ENCODE peak calls at places on chromosomes 12 and 14, in nine cellular contexts. I is astrocyte of the cerebellum, R is psoas muscle, S is sigmoid colon, E is right atrium auricular region, W is HAP-1, B is tibial nerve, J is esophagus squamous epithelium, P is IMR-90. C is an unnamed sample.

GRCh38 chr12:57152408-57153038 is 5.1 kb upstream of the LRP1-AS start:
- DNase-seq in R (no peak), S (peak; percentile 89), E (no peak), I (peak; percentile 63), B (peak; percentile 78), J (no peak), P (peak; percentile 54), W (no peak), C (peak; percentile 79)

GRCh38 chr12:5614206-5614605 is 182.3 kb downstream of the NTF3 start:
- DNase-seq in J (no peak), B (no peak), I (no peak), S (no peak), R (no peak), W (no peak), P (peak; percentile 4), E (no peak), C (no peak)

GRCh38 chr14:54778618-54779017 is 124.0 kb downstream of the GCH1 start:
- DNase-seq in W (no peak), R (no peak), B (no peak), P (no peak), E (no peak), J (no peak), S (peak; percentile 60), I (no peak), C (no peak)

GRCh38 chr12:75638792-75639191 is 127.4 kb upstream of the KRR1 start:
- DNase-seq in I (no peak), B (no peak), P (no peak), R (no peak), W (no peak), E (no peak), J (no peak), S (no peak), C (no peak)

GRCh38 chr14:35406811-35407630 is 2.5 kb upstream of the NFKBIA start:
- DNase-seq in E (no peak), W (peak; percentile 67), S (peak; percentile 70), R (no peak), B (peak; percentile 52), P (peak; percentile 74), I (no peak), J (no peak), C (no peak)

GRCh38 chr12:109286652-109287051 is 22.4 kb downstream of the FOXN4 start:
- DNase-seq in J (no peak), R (peak; percentile 36), S (no peak), W (no peak), I (no peak), B (no peak), E (no peak), P (no peak), C (no peak)

GRCh38 chr14:95173518-95173917 is 16.2 kb upstream of the DICER1 start:
- DNase-seq in S (no peak), I (no peak), W (no peak), R (no peak), J (no peak), P (no peak), B (no peak), E (no peak), C (no peak)

GRCh38 chr12:73656375-73656774 is 881.3 kb upstream of the ATXN7L3B start:
- DNase-seq in S (no peak), J (no peak), R (no peak), B (no peak), E (no peak), P (no peak), W (no peak), I (no peak), C (no peak)

GRCh38 chr12:95114766-95115450 is 41.5 kb upstream of the NR2C1 start:
- DNase-seq in W (peak; percentile 82), I (no peak), J (no peak), B (no peak), P (peak; percentile 21), S (no peak), R (no peak), E (no peak), C (no peak)

GRCh38 chr12:108667349-108667748 is 33.7 kb upstream of the SELPLG start:
- DNase-seq in P (no peak), S (no peak), R (no peak), B (no peak), J (no peak), I (no peak), E (no peak), W (no peak), C (no peak)

GRCh38 chr12:121096199-121096798 is 36.4 kb upstream of the P2RX7 start:
- DNase-seq in I (no peak), W (no peak), B (no peak), E (no peak), P (no peak), S (no peak), R (no peak), J (no peak), C (no peak)
- H3K4me3 ChIP-seq in I (no peak overlapping the region), W (peak overlapping the region; percentile 11), B (no peak overlapping the region), E (no peak overlapping the region), P (no peak overlapping the region), S (peak overlapping the region; percentile 29), R (peak overlapping the region; percentile 50), J (no peak overlapping the region), C (no peak overlapping the region)

DNA sequence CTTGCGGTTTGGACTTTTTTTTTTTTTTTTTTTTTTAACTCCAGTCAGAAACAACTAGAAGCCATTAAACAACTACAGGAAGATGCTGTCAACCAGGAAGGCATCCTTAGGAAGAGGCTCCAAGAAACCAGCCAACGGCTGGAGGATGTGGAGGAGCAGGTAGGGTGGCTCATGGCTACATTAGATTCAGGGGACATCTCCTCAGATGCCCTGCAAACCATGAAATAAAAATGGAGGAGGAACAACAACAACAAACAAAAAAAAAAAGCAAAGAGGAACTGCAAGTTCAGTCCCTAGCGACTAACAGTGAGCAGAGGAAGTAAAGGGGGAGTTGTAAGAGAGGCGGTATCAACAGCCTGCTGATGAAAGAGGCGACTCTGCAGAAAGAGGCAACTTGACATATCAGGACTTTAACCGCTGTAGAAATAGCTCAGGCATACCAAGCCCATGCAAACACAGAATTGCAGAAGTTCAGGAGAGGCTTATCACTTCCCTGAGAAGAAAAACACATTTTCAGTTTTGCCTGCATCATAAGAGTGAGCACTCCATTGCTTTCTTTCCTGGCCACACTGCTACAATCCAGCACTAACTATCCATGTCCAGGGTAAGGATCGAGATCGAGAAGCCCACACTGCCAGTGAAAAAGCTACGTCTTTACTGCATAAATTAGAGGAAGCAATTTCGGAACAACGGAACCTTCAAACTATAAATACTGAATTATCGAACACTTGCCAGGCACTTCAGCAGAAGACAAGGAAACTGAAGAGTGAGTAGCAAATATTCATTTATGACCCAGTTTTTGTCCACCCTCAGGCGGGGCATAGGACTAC is 103.5 kb upstream of the BCAT1 start:
- DNase-seq in J (no peak), I (no peak), P (no peak), E (no peak), W (no peak), R (no peak), S (no peak), B (no peak), C (no peak)
- H3K4me3 ChIP-seq in J (peak overlapping the region; percentile 24), I (no peak overlapping the region), P (no peak overlapping the region), E (peak overlapping the region; percentile 25), W (no peak overlapping the region), R (peak overlapping the region; percentile 45), S (peak overlapping the region; percentile 33), B (no peak overlapping the region), C (peak overlapping the region; percentile 6)

DNA sequence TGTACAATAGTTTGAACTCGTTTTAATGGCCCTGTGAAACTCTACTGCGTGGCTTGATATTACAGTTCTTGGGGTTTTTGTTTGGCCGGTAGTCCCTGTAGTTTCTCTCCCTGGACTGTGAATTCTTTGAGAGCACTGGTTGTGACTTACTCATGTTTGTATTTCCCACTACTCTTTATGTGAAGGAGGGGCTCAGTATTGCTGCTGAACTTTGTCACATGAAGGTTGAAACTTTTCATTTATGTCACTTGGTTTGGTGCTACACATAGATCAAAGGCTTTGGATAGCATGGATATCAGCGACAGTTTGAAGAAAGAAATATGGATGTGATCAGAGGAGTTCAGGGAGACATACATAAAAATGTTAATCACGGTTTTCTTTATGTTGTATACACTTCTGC is 1.5 kb upstream of the POU6F1 start:
- DNase-seq in P (no peak), E (no peak), S (no peak), R (no peak), J (no peak), B (no peak), W (no peak), I (no peak), C (no peak)
- H3K4me3 ChIP-seq in P (no peak overlapping the region), E (no peak overlapping the region), S (peak overlapping the region; percentile 98), R (peak overlapping the region; percentile 75), J (no peak overlapping the region), B (no peak overlapping the region), W (peak overlapping the region; percentile 55), I (no peak overlapping the region), C (no peak overlapping the region)

GRCh38 chr14:41609704-41610183 is 3.1 kb downstream of the LRFN5 start:
- DNase-seq in S (peak; percentile 74), B (peak; percentile 43), E (no peak), R (peak; percentile 64), P (peak; percentile 58), W (peak; percentile 69), I (no peak), J (no peak), C (peak; percentile 29)
- H3K4me3 ChIP-seq in S (peak overlapping the region; percentile 58), B (peak overlapping the region; percentile 56), E (peak overlapping the region; percentile 12), R (peak overlapping the region; percentile 15), P (peak overlapping the region; percentile 18), W (peak overlapping the region; percentile 51), I (peak overlapping the region; percentile 65), J (peak overlapping the region; percentile 43), C (no peak overlapping the region)

GRCh38 chr12:96197503-96198272 is 3.5 kb downstream of the ELK3 start:
- DNase-seq in P (peak; percentile 97), E (no peak), R (no peak), W (no peak), S (no peak), B (no peak), I (peak; percentile 77), J (no peak), C (no peak)

GRCh38 chr12:96201272-96202227 is 7.4 kb downstream of the ELK3 start:
- DNase-seq in S (no peak), J (no peak), R (no peak), W (no peak), I (no peak), E (no peak), B (no peak), P (no peak), C (no peak)

GRCh38 chr12:96198970-96199369 is 4.8 kb downstream of the ELK3 start:
- DNase-seq in S (no peak), E (no peak), J (no peak), I (peak; percentile 71), P (peak; percentile 96), B (no peak), R (no peak), W (no peak), C (no peak)

GRCh38 chr12:96196781-96197180 is 2.6 kb downstream of the ELK3 start:
- DNase-seq in R (no peak), E (no peak), J (no peak), I (no peak), W (no peak), B (no peak), P (peak; percentile 51), S (no peak), C (no peak)

GRCh38 chr12:96199465-96199864 is 5.3 kb downstream of the ELK3 start:
- DNase-seq in B (no peak), R (no peak), E (no peak), W (no peak), J (no peak), I (no peak), S (no peak), P (no peak), C (no peak)
- H3K4me3 ChIP-seq in B (no peak overlapping the region), R (no peak overlapping the region), E (no peak overlapping the region), W (no peak overlapping the region), J (no peak overlapping the region), I (no peak overlapping the region), S (no peak overlapping the region), P (no peak overlapping the region), C (no peak overlapping the region)

GRCh38 chr14:81447018-81447770 is 47.1 kb upstream of the STON2 start:
- DNase-seq in R (peak; percentile 71), J (no peak), P (no peak), E (no peak), W (no peak), I (no peak), S (no peak), B (no peak), C (no peak)
- H3K4me3 ChIP-seq in R (no peak overlapping the region), J (no peak overlapping the region), P (no peak overlapping the region), E (no peak overlapping the region), W (no peak overlapping the region), I (no peak overlapping the region), S (no peak overlapping the region), B (no peak overlapping the region), C (no peak overlapping the region)